ENCODE peak calls at places on chromosomes 13 and 19, in five cellular contexts. One of them, this sample, is unnamed.
A peak's percentile ranks its signal among the peaks of the same experiment; 100 is the strongest.

GRCh38 chr19:9354651-9355050 is 8.2 kb upstream of the ZNF177 start:
- DNase-seq in ACHN: no peak
- DNase-seq in Kasumi-1: no peak
- DNase-seq in T follicular helper cell: no peak
- DNase-seq in activated CD4-positive, CD25-positive, alpha-beta regulatory T cell: no peak
- DNase-seq in this sample: no peak

GRCh38 chr13:99979453-99980200 is 2.0 kb upstream of the ZIC2 start:
- DNase-seq in Kasumi-1: no peak
- DNase-seq in T follicular helper cell: no peak
- DNase-seq in activated CD4-positive, CD25-positive, alpha-beta regulatory T cell: no peak
- DNase-seq in ACHN: peak; percentile 74
- DNase-seq in this sample: no peak

GRCh38 chr13:72025836-72026235 is 158.8 kb upstream of the DACH1 start:
- DNase-seq in T follicular helper cell: no peak
- DNase-seq in ACHN: no peak
- DNase-seq in activated CD4-positive, CD25-positive, alpha-beta regulatory T cell: no peak
- DNase-seq in Kasumi-1: no peak
- DNase-seq in this sample: no peak

GRCh38 chr13:109401307-109401706 is 385.1 kb downstream of the IRS2 start:
- DNase-seq in activated CD4-positive, CD25-positive, alpha-beta regulatory T cell: no peak
- DNase-seq in Kasumi-1: no peak
- DNase-seq in ACHN: no peak
- DNase-seq in T follicular helper cell: no peak
- DNase-seq in this sample: no peak

GRCh38 chr13:80074811-80075210 is 266.1 kb downstream of the SPRY2 start:
- DNase-seq in T follicular helper cell: no peak
- DNase-seq in Kasumi-1: no peak
- DNase-seq in ACHN: no peak
- DNase-seq in activated CD4-positive, CD25-positive, alpha-beta regulatory T cell: no peak
- DNase-seq in this sample: no peak

GRCh38 chr13:112443191-112444000 is 67.2 kb downstream of the SPACA7 start:
- DNase-seq in activated CD4-positive, CD25-positive, alpha-beta regulatory T cell: no peak
- DNase-seq in ACHN: no peak
- DNase-seq in Kasumi-1: peak; percentile 13
- DNase-seq in T follicular helper cell: no peak
- DNase-seq in this sample: no peak

GRCh38 chr13:30710442-30710841 is 24.9 kb upstream of the ALOX5AP start:
- DNase-seq in activated CD4-positive, CD25-positive, alpha-beta regulatory T cell: no peak
- DNase-seq in Kasumi-1: no peak
- DNase-seq in ACHN: no peak
- DNase-seq in T follicular helper cell: no peak
- DNase-seq in this sample: no peak

GRCh38 chr19:19276386-19276785 is 3.3 kb upstream of the TM6SF2 start:
- DNase-seq in T follicular helper cell: no peak
- DNase-seq in Kasumi-1: no peak
- DNase-seq in ACHN: no peak
- DNase-seq in activated CD4-positive, CD25-positive, alpha-beta regulatory T cell: no peak
- DNase-seq in this sample: no peak

GRCh38 chr19:48372904-48373303 is 8.7 kb downstream of the SYNGR4 start:
- DNase-seq in Kasumi-1: no peak
- DNase-seq in T follicular helper cell: no peak
- DNase-seq in ACHN: no peak
- DNase-seq in activated CD4-positive, CD25-positive, alpha-beta regulatory T cell: no peak
- DNase-seq in this sample: no peak

GRCh38 chr13:75725784-75726183 is 89.7 kb downstream of the LMO7 start:
- DNase-seq in ACHN: peak; percentile 21
- DNase-seq in activated CD4-positive, CD25-positive, alpha-beta regulatory T cell: no peak
- DNase-seq in T follicular helper cell: no peak
- DNase-seq in Kasumi-1: no peak
- DNase-seq in this sample: no peak

GRCh38 chr13:85373322-85373721 is 425.9 kb downstream of the SLITRK6 start:
- DNase-seq in T follicular helper cell: no peak
- DNase-seq in activated CD4-positive, CD25-positive, alpha-beta regulatory T cell: no peak
- DNase-seq in ACHN: no peak
- DNase-seq in Kasumi-1: no peak
- DNase-seq in this sample: no peak

GRCh38 chr13:59483441-59484116 is 680.1 kb downstream of the DIAPH3 start:
- DNase-seq in Kasumi-1: no peak
- DNase-seq in activated CD4-positive, CD25-positive, alpha-beta regulatory T cell: no peak
- DNase-seq in ACHN: no peak
- DNase-seq in T follicular helper cell: no peak
- DNase-seq in this sample: no peak

GRCh38 chr13:51783432-51784094 is 20.4 kb downstream of the DHRS12 start:
- DNase-seq in T follicular helper cell: no peak
- DNase-seq in activated CD4-positive, CD25-positive, alpha-beta regulatory T cell: no peak
- DNase-seq in ACHN: no peak
- DNase-seq in Kasumi-1: no peak
- DNase-seq in this sample: no peak

GRCh38 chr19:16204005-16204294 is 6.2 kb downstream of the AP1M1 start:
- DNase-seq in activated CD4-positive, CD25-positive, alpha-beta regulatory T cell: no peak
- DNase-seq in Kasumi-1: no peak
- DNase-seq in ACHN: no peak
- DNase-seq in T follicular helper cell: no peak
- DNase-seq in this sample: no peak

GRCh38 chr19:38263696-38264485 is 482 bp upstream of the SPINT2 start:
- DNase-seq in T follicular helper cell: peak; percentile 62
- DNase-seq in Kasumi-1: peak; percentile 92
- DNase-seq in activated CD4-positive, CD25-positive, alpha-beta regulatory T cell: peak; percentile 63
- DNase-seq in ACHN: peak; percentile 51
- DNase-seq in this sample: no peak

GRCh38 chr19:32802840-32803239 is 66.7 kb downstream of the SLC7A9 start:
- DNase-seq in ACHN: no peak
- DNase-seq in T follicular helper cell: no peak
- DNase-seq in Kasumi-1: no peak
- DNase-seq in activated CD4-positive, CD25-positive, alpha-beta regulatory T cell: no peak
- DNase-seq in this sample: no peak

GRCh38 chr13:62360609-62361008 is 945.0 kb upstream of the PCDH20 start:
- DNase-seq in ACHN: no peak
- DNase-seq in Kasumi-1: no peak
- DNase-seq in T follicular helper cell: no peak
- DNase-seq in activated CD4-positive, CD25-positive, alpha-beta regulatory T cell: no peak
- DNase-seq in this sample: no peak

GRCh38 chr13:31067416-31068118 is 94.1 kb downstream of the HSPH1 start:
- DNase-seq in ACHN: peak; percentile 15
- DNase-seq in Kasumi-1: no peak
- DNase-seq in T follicular helper cell: no peak
- DNase-seq in activated CD4-positive, CD25-positive, alpha-beta regulatory T cell: no peak
- DNase-seq in this sample: no peak

GRCh38 chr19:45404557-45405434 is at the start of gene PPP1R13L:
- DNase-seq in ACHN: peak; percentile 85
- DNase-seq in Kasumi-1: no peak
- DNase-seq in T follicular helper cell: no peak
- DNase-seq in activated CD4-positive, CD25-positive, alpha-beta regulatory T cell: no peak
- DNase-seq in this sample: no peak

GRCh38 chr19:12834976-12835757 is 788 bp upstream of the RTBDN start:
- DNase-seq in ACHN: peak; percentile 24
- DNase-seq in activated CD4-positive, CD25-positive, alpha-beta regulatory T cell: no peak
- DNase-seq in T follicular helper cell: no peak
- DNase-seq in Kasumi-1: no peak
- DNase-seq in this sample: no peak

GRCh38 chr13:36090592-36090991 is 40.6 kb downstream of the DCLK1 start:
- DNase-seq in activated CD4-positive, CD25-positive, alpha-beta regulatory T cell: no peak
- DNase-seq in ACHN: no peak
- DNase-seq in Kasumi-1: no peak
- DNase-seq in T follicular helper cell: no peak
- DNase-seq in this sample: no peak

GRCh38 chr19:55441692-55442321 is 1.3 kb downstream of the SHISA7 start:
- DNase-seq in ACHN: no peak
- DNase-seq in activated CD4-positive, CD25-positive, alpha-beta regulatory T cell: no peak
- DNase-seq in T follicular helper cell: no peak
- DNase-seq in Kasumi-1: no peak
- DNase-seq in this sample: no peak

GRCh38 chr19:49489601-49490167 is 2.3 kb downstream of the RPL13A start:
- DNase-seq in T follicular helper cell: no peak
- DNase-seq in Kasumi-1: peak; percentile 32
- DNase-seq in ACHN: no peak
- DNase-seq in activated CD4-positive, CD25-positive, alpha-beta regulatory T cell: no peak
- DNase-seq in this sample: no peak

GRCh38 chr19:17246681-17247425 is 1.1 kb upstream of the NR2F6 start:
- DNase-seq in activated CD4-positive, CD25-positive, alpha-beta regulatory T cell: no peak
- DNase-seq in Kasumi-1: no peak
- DNase-seq in ACHN: peak; percentile 23
- DNase-seq in T follicular helper cell: no peak
- DNase-seq in this sample: no peak

GRCh38 chr13:46756977-46757376 is 40.0 kb downstream of the ESD start:
- DNase-seq in activated CD4-positive, CD25-positive, alpha-beta regulatory T cell: no peak
- DNase-seq in T follicular helper cell: no peak
- DNase-seq in Kasumi-1: peak; percentile 21
- DNase-seq in ACHN: no peak
- DNase-seq in this sample: no peak

GRCh38 chr13:99280166-99280565 is 22.0 kb upstream of the GPR18 start:
- DNase-seq in T follicular helper cell: no peak
- DNase-seq in activated CD4-positive, CD25-positive, alpha-beta regulatory T cell: no peak
- DNase-seq in ACHN: no peak
- DNase-seq in Kasumi-1: no peak
- DNase-seq in this sample: no peak

GRCh38 chr13:22047082-22047784 is 376.4 kb downstream of the FGF9 start:
- DNase-seq in ACHN: no peak
- DNase-seq in T follicular helper cell: no peak
- DNase-seq in activated CD4-positive, CD25-positive, alpha-beta regulatory T cell: no peak
- DNase-seq in Kasumi-1: no peak
- DNase-seq in this sample: no peak

GRCh38 chr19:18851673-18852325 is 20.0 kb downstream of the UPF1 start:
- DNase-seq in Kasumi-1: no peak
- DNase-seq in activated CD4-positive, CD25-positive, alpha-beta regulatory T cell: no peak
- DNase-seq in ACHN: no peak
- DNase-seq in T follicular helper cell: no peak
- DNase-seq in this sample: no peak

GRCh38 chr19:39430675-39431593 is 4.8 kb downstream of the RPS16 start:
- DNase-seq in Kasumi-1: peak; percentile 58
- DNase-seq in activated CD4-positive, CD25-positive, alpha-beta regulatory T cell: peak; percentile 34
- DNase-seq in ACHN: peak; percentile 96
- DNase-seq in T follicular helper cell: peak; percentile 50
- DNase-seq in this sample: no peak

GRCh38 chr19:46344363-46344762 is 2.5 kb upstream of the PPP5C start:
- DNase-seq in activated CD4-positive, CD25-positive, alpha-beta regulatory T cell: no peak
- DNase-seq in ACHN: no peak
- DNase-seq in Kasumi-1: no peak
- DNase-seq in T follicular helper cell: no peak
- DNase-seq in this sample: no peak

GRCh38 chr13:98507060-98507797 is 69.7 kb downstream of the STK24 start:
- DNase-seq in Kasumi-1: no peak
- DNase-seq in T follicular helper cell: no peak
- DNase-seq in activated CD4-positive, CD25-positive, alpha-beta regulatory T cell: no peak
- DNase-seq in ACHN: peak; percentile 47
- DNase-seq in this sample: no peak

GRCh38 chr13:24228852-24229458 is 68.4 kb downstream of the SPATA13 start:
- DNase-seq in ACHN: peak; percentile 62
- DNase-seq in T follicular helper cell: peak; percentile 15
- DNase-seq in Kasumi-1: peak; percentile 35
- DNase-seq in activated CD4-positive, CD25-positive, alpha-beta regulatory T cell: no peak
- DNase-seq in this sample: no peak

GRCh38 chr19:41957838-41958366 is 1.2 kb downstream of the RABAC1 start:
- DNase-seq in T follicular helper cell: no peak
- DNase-seq in activated CD4-positive, CD25-positive, alpha-beta regulatory T cell: no peak
- DNase-seq in Kasumi-1: peak; percentile 67
- DNase-seq in ACHN: peak; percentile 86
- DNase-seq in this sample: no peak

GRCh38 chr19:37886571-37886970 is 19.8 kb downstream of the WDR87 start:
- DNase-seq in T follicular helper cell: no peak
- DNase-seq in activated CD4-positive, CD25-positive, alpha-beta regulatory T cell: no peak
- DNase-seq in Kasumi-1: no peak
- DNase-seq in ACHN: no peak
- DNase-seq in this sample: no peak

GRCh38 chr19:35124098-35125060 is 8.8 kb downstream of the FXYD3 start:
- DNase-seq in T follicular helper cell: peak; percentile 77
- DNase-seq in ACHN: peak; percentile 80
- DNase-seq in activated CD4-positive, CD25-positive, alpha-beta regulatory T cell: peak; percentile 74
- DNase-seq in Kasumi-1: peak; percentile 51
- DNase-seq in this sample: peak; percentile 76